ENCODE peak calls at places on chromosomes 1 and 21, in four cellular contexts. K is neural progenitor cell, P is PC-3, A is HCT116. D is an unnamed sample. For H3K79me2, the result is how much of the 10 kb centered on the place peaks cover.

GRCh38 chr21:26445440-26445839 is 127.6 kb downstream of the CYYR1 start:
- DNase-seq in K (no peak), P (no peak), A (no peak), D (peak)

GRCh38 chr1:28176492-28177470 is at the start of gene PTAFR:
- DNase-seq in K (no peak), P (no peak), A (no peak), D (no peak)

GRCh38 chr1:170776147-170776734 is 112.3 kb downstream of the PRRX1 start:
- DNase-seq in K (no peak), P (no peak), A (no peak), D (peak)

GRCh38 chr21:41932191-41932575 is 21.6 kb downstream of the C2CD2 start:
- DNase-seq in K (no peak), P (peak), A (peak), D (peak)

GRCh38 chr1:7278045-7278444 is 492.8 kb downstream of the CAMTA1 start:
- DNase-seq in K (no peak), P (no peak), A (no peak), D (no peak)

GRCh38 chr1:243415663-243416365 is 160.0 kb downstream of the SDCCAG8 start:
- DNase-seq in K (no peak), P (no peak), A (no peak), D (no peak)

GRCh38 chr1:183735069-183735860 is 69.7 kb upstream of the RGL1 start:
- DNase-seq in K (no peak), P (peak), A (no peak), D (peak)

GRCh38 chr1:240582953-240583352 is 29.0 kb downstream of the GREM2 start:
- DNase-seq in K (no peak), P (no peak), A (no peak), D (peak)

GRCh38 chr1:51289676-51290488 is 40.5 kb downstream of the TTC39A start:
- DNase-seq in K (no peak), P (no peak), A (no peak), D (no peak)

GRCh38 chr1:182217967-182218366 is 156.5 kb upstream of the ZNF648 start:
- DNase-seq in K (no peak), P (peak), A (peak), D (peak)

GRCh38 chr21:32732544-32732943 is 4.7 kb upstream of the SYNJ1 start:
- DNase-seq in K (no peak), P (peak), A (no peak), D (no peak)

GRCh38 chr1:2545754-2546514 is 10.2 kb upstream of the TNFRSF14 start:
- DNase-seq in K (peak), P (peak), A (peak), D (peak)

GRCh38 chr1:62222321-62222720 is 27.7 kb downstream of the L1TD1 start:
- DNase-seq in K (no peak), P (no peak), A (no peak), D (no peak)

GRCh38 chr1:4093856-4094565 is 193.9 kb upstream of the C1orf174 start:
- DNase-seq in K (no peak), P (no peak), A (no peak), D (no peak)

GRCh38 chr1:78553859-78554258 is 63.1 kb downstream of the PTGFR start:
- DNase-seq in K (peak), P (peak), A (peak), D (peak)

GRCh38 chr21:26169611-26170470 is 729 bp downstream of the APP start:
- DNase-seq in K (peak), P (peak), A (peak), D (peak)

GRCh38 chr21:33648555-33648954 is 6.3 kb downstream of the ITSN1 start:
- DNase-seq in K (no peak), P (no peak), A (no peak), D (no peak)

GRCh38 chr1:234962340-234962989 is 166.2 kb downstream of the TOMM20 start:
- DNase-seq in K (no peak), P (peak), A (no peak), D (peak)

GRCh38 chr1:24516506-24516905 is 13.9 kb downstream of the RCAN3 start:
- DNase-seq in K (no peak), P (no peak), A (no peak), D (no peak)

GRCh38 chr21:29805110-29805509 is 134.7 kb downstream of the GRIK1 start:
- DNase-seq in K (no peak), P (no peak), A (no peak), D (no peak)

GRCh38 chr1:156245451-156246232 is 2.2 kb downstream of the PAQR6 start:
- DNase-seq in K (no peak), P (no peak), A (no peak), D (peak)

DNA sequence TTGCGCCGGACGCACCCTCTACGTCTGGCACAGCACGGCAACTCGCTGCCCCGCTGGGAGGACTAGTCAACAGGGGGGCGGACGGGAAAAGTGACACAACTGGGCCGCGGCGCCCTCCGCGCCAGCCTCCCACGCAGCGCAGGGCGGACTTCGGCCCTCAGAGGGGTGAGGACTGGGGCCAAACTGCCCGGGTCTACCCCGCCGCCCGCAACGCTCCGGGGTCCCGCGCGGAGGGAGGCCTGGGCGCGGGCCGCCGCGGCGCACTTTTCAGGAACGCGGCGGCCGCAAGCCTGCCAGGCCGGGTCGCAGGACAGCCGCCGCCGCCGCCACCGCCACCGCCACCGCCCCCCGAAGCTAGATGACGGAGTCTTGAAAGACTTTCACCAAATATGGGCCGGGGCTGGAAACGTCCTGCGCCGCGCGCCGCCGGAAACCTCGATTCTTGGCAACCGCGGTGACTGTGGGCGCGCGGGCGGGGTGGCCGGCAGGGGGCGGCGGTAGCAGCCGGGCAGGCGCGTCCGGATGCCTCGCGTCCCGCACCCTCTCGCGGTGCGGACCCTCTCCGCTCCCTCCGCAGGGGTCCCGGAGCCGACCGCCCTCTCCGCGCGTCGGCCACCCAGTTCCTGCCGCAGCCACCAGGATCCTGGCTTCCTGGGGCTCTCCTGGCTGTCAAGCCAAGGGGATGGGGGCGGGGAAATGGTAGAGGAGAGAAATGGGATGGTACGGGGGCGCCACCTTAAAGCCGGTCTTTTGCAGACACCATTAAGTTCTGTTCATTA is 3.7 kb upstream of the CCN1 start:
- DNase-seq in K (peak), P (peak), A (peak), D (peak)
- H3K9ac ChIP-seq in K (peak), P (peak), A (peak), D (peak)

GRCh38 chr1:185652348-185652747 is 81.8 kb upstream of the HMCN1 start:
- DNase-seq in K (no peak), P (peak), A (peak), D (no peak)
- TF ChIP-seq EZH2phosphoT487 in K (no peak), P (no peak), A (no peak), D (no peak)

GRCh38 chr1:226943156-226943555 is 3.1 kb downstream of the COQ8A start:
- DNase-seq in K (no peak), P (no peak), A (no peak), D (peak)
- H3K79me2 ChIP-seq in K (under half), P (half or more), A (under half), D (under half)

DNA sequence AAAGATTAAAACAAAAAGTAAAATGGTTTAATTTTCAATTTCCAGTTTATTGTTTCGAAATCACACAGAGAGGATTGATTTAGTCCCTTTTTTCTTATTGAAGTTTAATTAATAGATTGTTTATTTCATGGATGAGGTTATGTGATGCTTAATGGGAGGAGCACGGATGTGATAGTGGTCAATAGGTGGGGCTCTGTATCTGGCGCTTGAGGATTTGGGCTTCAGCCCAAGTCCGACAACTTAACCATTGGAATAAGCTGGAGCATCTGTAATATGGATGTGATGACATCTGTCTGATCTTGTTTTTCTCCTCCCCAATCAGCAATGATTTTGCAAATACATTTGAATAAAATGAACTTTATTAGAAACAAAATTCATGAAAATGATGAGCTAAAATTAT is 169.2 kb downstream of the LYPLAL1 start:
- DNase-seq in K (no peak), P (no peak), A (no peak), D (no peak)
- H3K9ac ChIP-seq in K (no peak), P (no peak), A (no peak), D (no peak)

DNA sequence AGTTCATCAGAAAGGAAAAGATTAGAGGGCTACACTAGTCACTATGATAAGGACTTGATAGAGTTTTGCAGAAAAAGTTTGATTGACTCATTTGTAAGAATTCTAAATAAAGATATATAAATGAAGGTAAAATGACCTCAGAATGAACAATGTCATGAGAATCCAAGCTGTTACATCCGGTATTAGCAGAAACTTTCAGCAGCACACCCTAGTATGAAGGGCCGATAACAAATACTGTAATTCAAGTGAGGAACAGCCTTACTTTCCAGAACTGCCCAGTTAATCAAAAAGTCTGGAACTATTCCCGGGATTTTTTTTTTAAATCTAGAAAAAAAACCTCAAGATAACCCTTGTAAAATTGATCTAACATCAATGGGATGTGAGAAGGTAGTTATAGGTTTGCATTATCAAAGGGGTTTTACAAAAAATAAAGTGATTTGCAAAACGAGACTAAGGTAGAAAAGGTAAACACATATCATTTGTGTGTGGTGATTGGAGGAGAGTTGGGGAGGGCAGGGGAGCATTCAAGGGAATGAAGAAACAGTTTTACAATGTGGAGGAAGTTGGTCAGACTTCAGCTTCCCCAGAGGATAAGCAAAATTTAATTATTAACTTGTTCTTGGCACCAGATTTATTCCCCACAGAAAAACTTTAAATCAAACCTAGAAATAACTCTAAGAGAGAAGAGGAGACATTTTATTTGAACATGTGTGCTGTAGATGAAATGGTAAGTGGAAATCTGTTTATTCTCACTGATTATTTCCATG is 75.9 kb upstream of the VCAM1 start:
- DNase-seq in K (no peak), P (no peak), A (no peak), D (peak)
- TF ChIP-seq EZH2phosphoT487 in K (no peak), P (no peak), A (no peak), D (no peak)

GRCh38 chr1:52848423-52848822 is 5.9 kb downstream of the ZYG11A start:
- DNase-seq in K (no peak), P (no peak), A (no peak), D (no peak)
- H3K79me2 ChIP-seq in K (under half), P (under half), A (under half), D (under half)

GRCh38 chr1:93662481-93663190 is 19.0 kb downstream of the BCAR3 start:
- DNase-seq in K (no peak), P (no peak), A (no peak), D (peak)

GRCh38 chr1:93658188-93658587 is 23.4 kb downstream of the BCAR3 start:
- DNase-seq in K (no peak), P (peak), A (no peak), D (peak)

GRCh38 chr1:93661829-93662474 is 19.7 kb downstream of the BCAR3 start:
- DNase-seq in K (no peak), P (peak), A (no peak), D (peak)

GRCh38 chr1:93663191-93663614 is 18.4 kb downstream of the BCAR3 start:
- DNase-seq in K (no peak), P (no peak), A (no peak), D (no peak)

GRCh38 chr1:93659805-93660479 is 21.7 kb downstream of the BCAR3 start:
- DNase-seq in K (no peak), P (no peak), A (no peak), D (peak)
- H3K9ac ChIP-seq in K (no peak), P (no peak), A (no peak), D (no peak)

DNA sequence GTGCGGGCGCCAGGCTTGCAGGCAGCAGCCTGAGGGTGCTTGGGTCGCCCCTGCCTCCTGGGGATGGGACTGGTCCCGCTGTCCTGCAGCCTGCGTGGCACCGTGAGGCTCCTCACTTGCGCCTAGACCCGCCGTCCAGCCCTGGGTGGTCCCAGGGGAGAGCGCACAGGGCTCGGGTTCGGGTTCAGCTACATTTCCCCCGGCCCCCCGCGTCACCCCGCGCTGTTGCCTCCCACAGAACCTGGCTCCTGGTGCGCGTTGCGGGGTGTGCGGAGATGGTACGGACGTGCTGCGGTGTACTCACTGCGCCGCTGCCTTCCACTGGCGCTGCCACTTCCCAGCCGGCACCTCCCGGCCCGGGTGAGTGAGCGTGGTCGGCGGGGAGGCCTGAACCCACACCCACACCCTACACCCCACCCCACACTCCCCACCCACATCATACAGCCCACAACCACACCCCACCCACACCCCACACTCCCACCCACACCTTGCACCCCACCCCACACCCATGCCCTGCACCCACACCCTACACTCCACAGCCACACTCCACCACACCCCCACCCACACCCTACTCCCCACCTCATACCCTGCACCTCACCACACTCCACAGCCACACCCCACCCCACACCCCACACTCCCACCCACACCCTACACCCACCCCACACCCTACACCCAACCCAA is 6.2 kb upstream of the PFKL start:
- DNase-seq in K (no peak), P (no peak), A (no peak), D (no peak)
- TF ChIP-seq EZH2phosphoT487 in K (no peak), P (no peak), A (no peak), D (no peak)